ENCODE peak calls at places on chromosome 3, in ten cellular contexts. C is A549, Z is transverse colon, Y is HL-60, U is cardiac muscle cell, B is brain microvascular endothelial cell, O is spleen, A is Panc1, W is tibial artery, D is endothelial cell of umbilical vein. M is an unnamed sample.

GRCh38 chr3:23183731-23184130 is 19.4 kb upstream of the UBE2E2 start:
- DNase-seq in C (peak), Z (peak), Y (no peak), U (peak), B (peak), O (no peak), A (peak), W (no peak), D (peak), M (peak)

GRCh38 chr3:53199834-53200233 is 38.8 kb downstream of the PRKCD start:
- DNase-seq in C (no peak), Z (no peak), Y (no peak), U (no peak), B (no peak), O (no peak), A (no peak), W (no peak), D (no peak), M (no peak)

GRCh38 chr3:185153861-185154629 is 1.2 kb upstream of the C3orf70 start:
- DNase-seq in C (no peak), Z (no peak), Y (no peak), U (no peak), B (no peak), O (no peak), A (no peak), W (no peak), D (no peak), M (no peak)

GRCh38 chr3:129688310-129688895 is 81.9 kb upstream of the PLXND1 start:
- DNase-seq in C (peak), Z (peak), Y (no peak), U (peak), B (peak), O (no peak), A (no peak), W (peak), D (peak), M (peak)

GRCh38 chr3:45644467-45645201 is 44.6 kb upstream of the SACM1L start:
- DNase-seq in C (peak), Z (no peak), Y (no peak), U (peak), B (peak), O (no peak), A (peak), W (no peak), D (peak), M (no peak)

GRCh38 chr3:107971181-107971580 is 119.7 kb downstream of the CD47 start:
- DNase-seq in C (no peak), Z (no peak), Y (no peak), U (no peak), B (no peak), O (no peak), A (no peak), W (no peak), D (no peak), M (no peak)

GRCh38 chr3:28234454-28234853 is 7.0 kb upstream of the CMC1 start:
- DNase-seq in C (no peak), Z (no peak), Y (no peak), U (no peak), B (no peak), O (no peak), A (no peak), W (no peak), D (no peak), M (no peak)

GRCh38 chr3:1272541-1273265 is 179.9 kb downstream of the CNTN6 start:
- DNase-seq in C (no peak), Z (peak), Y (no peak), U (no peak), B (no peak), O (no peak), A (no peak), W (no peak), D (no peak), M (no peak)

GRCh38 chr3:81908596-81908995 is 147.2 kb upstream of the GBE1 start:
- DNase-seq in C (no peak), Z (no peak), Y (peak), U (no peak), B (no peak), O (no peak), A (no peak), W (no peak), D (no peak), M (no peak)

GRCh38 chr3:173249457-173249856 is 108.4 kb upstream of the SPATA16 start:
- DNase-seq in C (no peak), Z (no peak), Y (no peak), U (no peak), B (no peak), O (peak), A (no peak), W (no peak), D (no peak), M (no peak)

GRCh38 chr3:99943931-99944761 is 126.5 kb downstream of the CMSS1 start:
- DNase-seq in C (no peak), Z (no peak), Y (no peak), U (no peak), B (no peak), O (no peak), A (no peak), W (no peak), D (no peak), M (no peak)

GRCh38 chr3:59821274-59821673 is 771.4 kb upstream of the CFAP20DC start:
- DNase-seq in C (no peak), Z (no peak), Y (no peak), U (no peak), B (no peak), O (no peak), A (no peak), W (no peak), D (no peak), M (no peak)

GRCh38 chr3:175386630-175387029 is 527.5 kb downstream of the NAALADL2 start:
- DNase-seq in C (peak), Z (no peak), Y (no peak), U (peak), B (peak), O (no peak), A (peak), W (no peak), D (peak), M (no peak)

GRCh38 chr3:117920240-117920923 is 1114.3 kb downstream of the IGSF11 start:
- DNase-seq in C (no peak), Z (no peak), Y (no peak), U (no peak), B (no peak), O (no peak), A (no peak), W (no peak), D (no peak), M (no peak)

GRCh38 chr3:119588112-119588511 is 8.8 kb downstream of the ADPRH start:
- DNase-seq in C (no peak), Z (peak), Y (no peak), U (no peak), B (no peak), O (no peak), A (no peak), W (peak), D (no peak), M (no peak)

GRCh38 chr3:124283644-124284008 is 291.7 kb upstream of the ROPN1 start:
- DNase-seq in C (no peak), Z (no peak), Y (no peak), U (no peak), B (no peak), O (no peak), A (no peak), W (no peak), D (no peak), M (no peak)

GRCh38 chr3:124277516-124277890 is 285.6 kb upstream of the ROPN1 start:
- DNase-seq in C (no peak), Z (peak), Y (no peak), U (peak), B (no peak), O (no peak), A (no peak), W (no peak), D (peak), M (no peak)

GRCh38 chr3:124282751-124283643 is 291.1 kb upstream of the ROPN1 start:
- DNase-seq in C (no peak), Z (no peak), Y (no peak), U (peak), B (no peak), O (no peak), A (no peak), W (no peak), D (no peak), M (no peak)

GRCh38 chr3:124276863-124277515 is 285.1 kb upstream of the ROPN1 start:
- DNase-seq in C (no peak), Z (no peak), Y (no peak), U (no peak), B (no peak), O (peak), A (no peak), W (peak), D (no peak), M (no peak)

GRCh38 chr3:124281453-124282316 is 289.8 kb upstream of the ROPN1 start:
- DNase-seq in C (peak), Z (peak), Y (no peak), U (peak), B (peak), O (no peak), A (no peak), W (no peak), D (peak), M (no peak)
- TF ChIP-seq CTCF in C (peak), Z (peak), Y (no peak), U (peak), B (peak), O (peak), A (peak), W (peak), D (peak), M (peak)

GRCh38 chr3:111592143-111592542 is 3.0 kb downstream of the ZBED2 start:
- DNase-seq in C (no peak), Z (no peak), Y (no peak), U (no peak), B (no peak), O (no peak), A (no peak), W (no peak), D (no peak), M (no peak)

GRCh38 chr3:111588527-111588926 is 6.6 kb downstream of the ZBED2 start:
- DNase-seq in C (no peak), Z (no peak), Y (no peak), U (no peak), B (peak), O (no peak), A (no peak), W (no peak), D (no peak), M (no peak)

GRCh38 chr3:111591555-111591954 is 3.6 kb downstream of the ZBED2 start:
- DNase-seq in C (no peak), Z (no peak), Y (no peak), U (no peak), B (no peak), O (no peak), A (no peak), W (no peak), D (no peak), M (no peak)

GRCh38 chr3:111589303-111590095 is 5.6 kb downstream of the ZBED2 start:
- DNase-seq in C (peak), Z (no peak), Y (no peak), U (no peak), B (no peak), O (no peak), A (no peak), W (no peak), D (no peak), M (no peak)

GRCh38 chr3:111590096-111590491 is 5.1 kb downstream of the ZBED2 start:
- DNase-seq in C (peak), Z (no peak), Y (no peak), U (no peak), B (no peak), O (no peak), A (no peak), W (no peak), D (no peak), M (no peak)
- H3K27ac ChIP-seq in C (peak), Z (no peak), Y (no peak), U (no peak), B (no peak), O (no peak), A (no peak), W (no peak), D (no peak), M (no peak)

GRCh38 chr3:65551945-65552344 is 486.8 kb downstream of the MAGI1 start:
- DNase-seq in C (no peak), Z (no peak), Y (no peak), U (no peak), B (no peak), O (no peak), A (no peak), W (no peak), D (no peak), M (no peak)

GRCh38 chr3:65550137-65550536 is 488.6 kb downstream of the MAGI1 start:
- DNase-seq in C (no peak), Z (no peak), Y (no peak), U (no peak), B (no peak), O (no peak), A (no peak), W (no peak), D (no peak), M (no peak)

GRCh38 chr3:65545429-65545828 is 493.3 kb downstream of the MAGI1 start:
- DNase-seq in C (peak), Z (no peak), Y (no peak), U (peak), B (no peak), O (no peak), A (no peak), W (no peak), D (no peak), M (no peak)

GRCh38 chr3:65548848-65549625 is 489.7 kb downstream of the MAGI1 start:
- DNase-seq in C (no peak), Z (peak), Y (no peak), U (no peak), B (no peak), O (peak), A (no peak), W (peak), D (no peak), M (no peak)

DNA sequence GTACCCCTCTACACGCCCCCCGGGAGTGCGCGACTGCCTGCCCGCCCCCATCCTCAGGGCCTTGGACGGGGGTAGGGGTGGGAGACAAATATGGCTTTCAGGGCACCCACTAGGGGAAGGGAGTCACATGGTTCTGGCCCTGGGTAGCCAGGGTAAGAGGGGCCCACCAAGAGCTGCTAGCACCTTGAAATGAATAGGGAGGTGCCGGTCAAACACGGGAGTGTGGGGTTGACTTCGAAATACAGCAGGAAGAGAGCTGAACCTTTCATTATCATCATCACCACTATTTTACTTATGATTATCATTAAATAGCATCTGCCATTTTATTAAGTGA is 489.1 kb downstream of the MAGI1 start:
- DNase-seq in C (no peak), Z (no peak), Y (no peak), U (no peak), B (no peak), O (no peak), A (no peak), W (no peak), D (no peak), M (no peak)
- H3K4me3 ChIP-seq in C (no peak), Z (peak), Y (no peak), U (peak), B (peak), O (peak), A (no peak), W (peak), D (no peak), M (peak)

GRCh38 chr3:14863324-14864100 is 44.8 kb downstream of the FGD5 start:
- DNase-seq in C (no peak), Z (no peak), Y (no peak), U (no peak), B (no peak), O (peak), A (no peak), W (no peak), D (peak), M (no peak)
- TF ChIP-seq CTCF in C (no peak), Z (no peak), Y (no peak), U (peak), B (peak), O (peak), A (peak), W (no peak), D (peak), M (no peak)

GRCh38 chr3:94185753-94186152 is 122.9 kb downstream of the NSUN3 start:
- DNase-seq in C (no peak), Z (no peak), Y (no peak), U (no peak), B (peak), O (no peak), A (no peak), W (no peak), D (no peak), M (no peak)
- H3K27ac ChIP-seq in C (no peak), Z (no peak), Y (no peak), U (no peak), B (peak), O (no peak), A (no peak), W (no peak), D (no peak), M (no peak)

GRCh38 chr3:100993309-100993708 is at the start of gene ABI3BP:
- DNase-seq in C (peak), Z (peak), Y (no peak), U (peak), B (peak), O (peak), A (no peak), W (peak), D (peak), M (peak)
- H3K4me3 ChIP-seq in C (peak), Z (peak), Y (no peak), U (no peak), B (peak), O (no peak), A (no peak), W (peak), D (peak), M (no peak)